ENCODE peak calls at places on chromosomes 2 and 18, in four cellular contexts. L, C, P and K are unnamed samples.

GRCh38 chr2:23624378-23624777 is 239.4 kb downstream of the KLHL29 start:
- DNase-seq in L (peak), P (peak), C (no peak), K (peak)

GRCh38 chr2:112622528-112622849 is 23.2 kb upstream of the SLC20A1 start:
- DNase-seq in L (no peak), C (no peak), P (peak), K (no peak)

GRCh38 chr2:20539776-20540586 is 93.1 kb downstream of the RHOB start:
- DNase-seq in L (no peak), C (no peak), P (peak), K (no peak)

GRCh38 chr2:222959358-222959757 is 92.6 kb upstream of the KCNE4 start:
- DNase-seq in P (no peak), L (no peak), C (no peak), K (peak)

GRCh38 chr18:11279461-11279860 is 130.1 kb upstream of the PIEZO2 start:
- DNase-seq in L (no peak), C (no peak), P (no peak), K (no peak)

GRCh38 chr2:80737047-80737446 is 432.5 kb upstream of the LRRTM1 start:
- DNase-seq in P (no peak), C (peak), L (no peak), K (no peak)

GRCh38 chr2:59276917-59277316 is 1035.8 kb upstream of the FANCL start:
- DNase-seq in C (no peak), L (no peak), P (no peak), K (no peak)

GRCh38 chr2:191152841-191153240 is 2.0 kb upstream of the STAT4 start:
- DNase-seq in C (no peak), L (no peak), P (peak), K (no peak)

GRCh38 chr2:198756166-198756565 is 701.6 kb downstream of the SATB2 start:
- DNase-seq in L (no peak), C (no peak), P (no peak), K (no peak)

GRCh38 chr2:118755362-118755761 is 92.1 kb downstream of the EN1 start:
- DNase-seq in C (no peak), L (no peak), P (no peak), K (no peak)

GRCh38 chr2:3493610-3493997 is 25.7 kb downstream of the ADI1 start:
- DNase-seq in P (peak), L (no peak), C (no peak), K (no peak)

GRCh38 chr2:239179851-239180371 is 220.9 kb downstream of the HDAC4 start:
- DNase-seq in C (no peak), P (no peak), L (no peak), K (no peak)

GRCh38 chr2:86788881-86789686 is 1.6 kb downstream of the CD8A start:
- DNase-seq in P (no peak), L (peak), C (no peak), K (no peak)

GRCh38 chr2:202687276-202687675 is 52.5 kb downstream of the FAM117B start:
- DNase-seq in C (no peak), L (no peak), P (no peak), K (no peak)

GRCh38 chr18:59469463-59470180 is 110.6 kb upstream of the LMAN1 start:
- DNase-seq in C (no peak), P (no peak), L (no peak), K (no peak)

GRCh38 chr18:72160504-72161445 is 383.4 kb downstream of the CBLN2 start:
- DNase-seq in L (no peak), P (no peak), C (no peak), K (no peak)

GRCh38 chr2:189698020-189698887 is 23.8 kb downstream of the ANKAR start:
- DNase-seq in L (no peak), P (peak), C (no peak), K (peak)

GRCh38 chr2:105977212-105977611 is 216.9 kb downstream of the UXS1 start:
- DNase-seq in C (no peak), P (peak), L (no peak), K (peak)
- TF ChIP-seq EGR1 in C (no peak), P (no peak), L (no peak), K (no peak)

GRCh38 chr2:178344121-178344520 is 106.9 kb downstream of the PRKRA start:
- DNase-seq in P (no peak), L (no peak), C (no peak), K (no peak)
- TF ChIP-seq EGR1 in P (no peak), L (no peak), C (no peak), K (no peak)

DNA sequence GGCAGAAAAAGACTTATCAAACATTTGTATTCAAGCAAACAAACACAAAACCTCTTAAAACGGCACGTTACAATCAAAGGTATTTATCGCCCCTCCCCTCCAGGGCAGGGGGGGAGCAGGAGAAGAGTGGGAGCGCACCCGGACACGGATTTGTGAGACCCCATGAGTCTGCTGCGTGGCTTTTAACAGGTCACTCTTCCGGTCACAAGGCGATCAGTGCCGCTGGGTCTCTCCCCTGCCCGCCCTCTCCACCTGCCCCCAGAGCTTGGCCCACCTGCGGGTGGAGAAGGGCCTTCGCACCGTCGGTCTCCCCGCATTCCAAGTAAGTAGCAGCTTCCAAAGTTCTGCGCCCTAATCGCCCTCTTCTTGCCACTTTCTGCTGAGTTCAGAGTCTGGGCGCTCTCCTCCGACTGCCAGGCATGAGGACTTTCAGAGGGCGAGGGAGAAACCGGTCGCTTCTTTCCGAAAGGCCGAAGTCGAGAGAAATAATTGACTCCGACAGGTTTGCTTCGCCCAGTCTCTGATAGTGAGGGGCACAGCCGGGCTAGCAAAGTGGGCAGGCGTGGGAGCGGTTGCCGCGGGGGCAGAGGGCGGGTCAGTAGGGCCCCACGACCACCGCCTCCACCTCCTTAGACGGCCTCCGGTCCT is 797 bp downstream of the RPRM start:
- DNase-seq in P (no peak), L (peak), C (no peak), K (no peak)
- TF ChIP-seq EGR1 in P (no peak), L (no peak), C (no peak), K (no peak)

GRCh38 chr2:238097988-238098853 is 1.9 kb upstream of the ESPNL start:
- DNase-seq in P (peak), C (no peak), L (peak), K (peak)

GRCh38 chr2:238098854-238099708 is 1.1 kb upstream of the ESPNL start:
- DNase-seq in C (no peak), L (peak), P (no peak), K (no peak)

GRCh38 chr2:238100821-238101771 is 956 bp downstream of the ESPNL start:
- DNase-seq in P (no peak), C (no peak), L (peak), K (no peak)

GRCh38 chr2:238100049-238100820 is at the start of gene ESPNL:
- DNase-seq in L (peak), C (no peak), P (peak), K (no peak)

DNA sequence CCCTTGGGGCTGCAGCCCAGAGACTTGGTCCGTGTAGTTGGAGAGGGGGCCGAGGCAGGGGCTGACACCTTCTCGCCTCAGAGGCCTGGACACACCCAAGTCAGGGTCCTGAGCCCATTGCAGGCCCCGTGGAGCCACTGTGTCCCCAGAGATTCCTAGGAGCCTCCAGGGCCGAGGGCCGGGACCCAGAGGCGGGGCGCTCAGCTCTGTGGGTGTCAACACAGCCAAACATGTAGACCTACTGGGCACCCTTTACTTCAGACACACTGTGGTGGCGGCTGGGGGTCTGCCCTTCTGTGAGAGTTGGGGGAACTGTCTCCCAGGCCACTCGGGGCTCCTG is 461 bp upstream of the ESPNL start:
- DNase-seq in P (no peak), L (peak), C (no peak), K (no peak)
- TF ChIP-seq EGR1 in P (no peak), L (no peak), C (no peak), K (no peak)

GRCh38 chr2:126658910-126659613 is 3.1 kb downstream of the GYPC start:
- DNase-seq in P (peak), C (peak), L (no peak), K (no peak)
- TF ChIP-seq EGR1 in P (no peak), C (no peak), L (no peak), K (no peak)

GRCh38 chr2:81895620-81896245 is 1591.2 kb upstream of the LRRTM1 start:
- DNase-seq in L (no peak), C (no peak), P (no peak), K (no peak)

GRCh38 chr2:81894451-81894990 is 1590.0 kb upstream of the LRRTM1 start:
- DNase-seq in P (no peak), C (no peak), L (no peak), K (no peak)
- TF ChIP-seq EGR1 in P (no peak), C (no peak), L (no peak), K (no peak)